ENCODE peak calls at places on chromosomes 12 and 14, in five cellular contexts. One of them, this sample, is unnamed.

GRCh38 chr14:104970231-104971068 is 7.7 kb downstream of the AHNAK2 start:
- DNase-seq in psoas muscle: peak; percentile 89
- DNase-seq in right cardiac atrium: peak; percentile 76
- DNase-seq in pancreas: peak; percentile 74
- DNase-seq in heart right ventricle: peak; percentile 36
- DNase-seq in this sample: no peak

GRCh38 chr12:71755146-71755892 is 656 bp downstream of the RAB21 start:
- DNase-seq in psoas muscle: peak; percentile 75
- DNase-seq in right cardiac atrium: peak; percentile 49
- DNase-seq in pancreas: peak; percentile 72
- DNase-seq in heart right ventricle: no peak
- DNase-seq in this sample: peak; percentile 12

GRCh38 chr12:58575281-58575680 is 345.0 kb downstream of the LRIG3 start:
- DNase-seq in psoas muscle: no peak
- DNase-seq in right cardiac atrium: no peak
- DNase-seq in pancreas: no peak
- DNase-seq in heart right ventricle: no peak
- DNase-seq in this sample: no peak

GRCh38 chr14:70057519-70058136 is 131.1 kb downstream of the SLC8A3 start:
- DNase-seq in psoas muscle: no peak
- DNase-seq in right cardiac atrium: no peak
- DNase-seq in pancreas: no peak
- DNase-seq in heart right ventricle: no peak
- DNase-seq in this sample: no peak

GRCh38 chr14:64971890-64972785 is at the start of gene RAB15:
- DNase-seq in psoas muscle: peak; percentile 59
- DNase-seq in right cardiac atrium: peak; percentile 77
- DNase-seq in pancreas: peak; percentile 71
- DNase-seq in heart right ventricle: peak; percentile 63
- DNase-seq in this sample: peak; percentile 67

GRCh38 chr12:87266305-87266704 is 762.9 kb downstream of the C12orf50 start:
- DNase-seq in psoas muscle: no peak
- DNase-seq in right cardiac atrium: no peak
- DNase-seq in pancreas: no peak
- DNase-seq in heart right ventricle: no peak
- DNase-seq in this sample: peak; percentile 21

GRCh38 chr14:71529855-71530254 is 402.4 kb upstream of the RGS6 start:
- DNase-seq in psoas muscle: no peak
- DNase-seq in right cardiac atrium: peak; percentile 54
- DNase-seq in pancreas: no peak
- DNase-seq in heart right ventricle: no peak
- DNase-seq in this sample: no peak

GRCh38 chr14:88005050-88005481 is at the start of gene GPR65:
- DNase-seq in psoas muscle: no peak
- DNase-seq in right cardiac atrium: no peak
- DNase-seq in pancreas: no peak
- DNase-seq in heart right ventricle: no peak
- DNase-seq in this sample: no peak

GRCh38 chr12:69388371-69388770 is 28.8 kb downstream of the YEATS4 start:
- DNase-seq in psoas muscle: no peak
- DNase-seq in right cardiac atrium: no peak
- DNase-seq in pancreas: no peak
- DNase-seq in heart right ventricle: no peak
- DNase-seq in this sample: peak; percentile 50

GRCh38 chr12:11695321-11695720 is 45.8 kb downstream of the ETV6 start:
- DNase-seq in psoas muscle: no peak
- DNase-seq in right cardiac atrium: no peak
- DNase-seq in pancreas: no peak
- DNase-seq in heart right ventricle: no peak
- DNase-seq in this sample: no peak

GRCh38 chr12:57638096-57638495 is 5.1 kb upstream of the B4GALNT1 start:
- DNase-seq in psoas muscle: no peak
- DNase-seq in right cardiac atrium: no peak
- DNase-seq in pancreas: no peak
- DNase-seq in heart right ventricle: no peak
- DNase-seq in this sample: no peak

GRCh38 chr12:70121562-70121961 is 121.7 kb upstream of the CNOT2 start:
- DNase-seq in psoas muscle: no peak
- DNase-seq in right cardiac atrium: no peak
- DNase-seq in pancreas: no peak
- DNase-seq in heart right ventricle: no peak
- DNase-seq in this sample: no peak

GRCh38 chr12:96036765-96037455 is 1.5 kb upstream of the LTA4H start:
- DNase-seq in psoas muscle: no peak
- DNase-seq in right cardiac atrium: no peak
- DNase-seq in pancreas: peak; percentile 44
- DNase-seq in heart right ventricle: no peak
- DNase-seq in this sample: no peak

GRCh38 chr12:113214938-113215400 is 6.3 kb upstream of the TPCN1 start:
- DNase-seq in psoas muscle: peak; percentile 79
- DNase-seq in right cardiac atrium: peak; percentile 77
- DNase-seq in pancreas: no peak
- DNase-seq in heart right ventricle: no peak
- DNase-seq in this sample: peak; percentile 48

GRCh38 chr12:96061864-96062453 is 26.6 kb upstream of the LTA4H start:
- DNase-seq in psoas muscle: peak; percentile 73
- DNase-seq in right cardiac atrium: peak; percentile 75
- DNase-seq in pancreas: no peak
- DNase-seq in heart right ventricle: peak; percentile 37
- DNase-seq in this sample: peak; percentile 74

GRCh38 chr12:54697836-54698235 is 49.7 kb upstream of the DCD start:
- DNase-seq in psoas muscle: no peak
- DNase-seq in right cardiac atrium: no peak
- DNase-seq in pancreas: no peak
- DNase-seq in heart right ventricle: no peak
- DNase-seq in this sample: no peak

GRCh38 chr14:100893228-100893601 is 10.3 kb downstream of the RTL1 start:
- DNase-seq in psoas muscle: no peak
- DNase-seq in right cardiac atrium: no peak
- DNase-seq in pancreas: no peak
- DNase-seq in heart right ventricle: no peak
- DNase-seq in this sample: no peak

GRCh38 chr14:60721331-60722162 is 2.6 kb downstream of the SIX4 start:
- DNase-seq in psoas muscle: peak; percentile 87
- DNase-seq in right cardiac atrium: peak; percentile 66
- DNase-seq in pancreas: peak; percentile 83
- DNase-seq in heart right ventricle: peak; percentile 37
- DNase-seq in this sample: peak; percentile 41

GRCh38 chr12:130203151-130203550 is 40.9 kb downstream of the FZD10 start:
- DNase-seq in psoas muscle: no peak
- DNase-seq in right cardiac atrium: no peak
- DNase-seq in pancreas: no peak
- DNase-seq in heart right ventricle: no peak
- DNase-seq in this sample: no peak

GRCh38 chr14:32200368-32201195 is 1.3 kb upstream of the RNU6-7 start:
- DNase-seq in psoas muscle: no peak
- DNase-seq in right cardiac atrium: no peak
- DNase-seq in pancreas: no peak
- DNase-seq in heart right ventricle: no peak
- DNase-seq in this sample: no peak

GRCh38 chr12:1093166-1093751 is 102.2 kb downstream of the ERC1 start:
- DNase-seq in psoas muscle: no peak
- DNase-seq in right cardiac atrium: no peak
- DNase-seq in pancreas: no peak
- DNase-seq in heart right ventricle: no peak
- DNase-seq in this sample: no peak

GRCh38 chr12:92696240-92696639 is 6.5 kb upstream of the PLEKHG7 start:
- DNase-seq in psoas muscle: peak; percentile 67
- DNase-seq in right cardiac atrium: peak; percentile 80
- DNase-seq in pancreas: no peak
- DNase-seq in heart right ventricle: peak; percentile 42
- DNase-seq in this sample: no peak

GRCh38 chr12:84874125-84874824 is 38.3 kb downstream of the SLC6A15 start:
- DNase-seq in psoas muscle: no peak
- DNase-seq in right cardiac atrium: no peak
- DNase-seq in pancreas: no peak
- DNase-seq in heart right ventricle: no peak
- DNase-seq in this sample: no peak

DNA sequence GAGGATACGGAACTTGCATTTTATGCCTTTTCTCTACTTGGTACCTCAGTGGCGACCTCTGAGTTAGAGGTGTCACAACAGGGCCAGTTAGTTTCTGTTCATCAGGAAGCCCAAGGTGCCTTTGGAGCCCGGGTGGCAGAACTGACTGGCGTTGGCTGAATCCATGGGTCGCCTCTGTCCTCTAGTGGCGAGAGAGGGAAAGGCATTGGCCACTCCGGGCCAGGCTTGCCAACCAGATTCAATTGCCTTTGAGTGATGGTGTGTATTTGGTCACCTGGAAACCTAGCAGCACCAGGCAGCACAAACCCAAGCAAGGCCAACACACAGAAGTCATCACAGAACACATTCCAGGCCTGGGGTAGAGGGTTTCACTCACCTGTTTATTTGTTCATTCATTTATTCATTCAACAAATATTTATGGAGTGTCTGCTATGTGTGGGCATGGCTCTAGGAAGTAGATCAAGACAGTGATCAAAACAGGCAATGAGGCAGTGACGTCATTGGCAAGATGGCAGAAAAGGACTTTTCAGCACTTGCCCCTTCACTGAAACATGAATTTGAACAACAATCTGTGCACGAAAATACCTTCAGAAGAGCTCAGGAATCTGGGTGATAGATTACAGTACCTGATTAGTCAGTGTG is 40.5 kb upstream of the KCNA5 start:
- DNase-seq in psoas muscle: peak; percentile 75
- DNase-seq in right cardiac atrium: peak; percentile 76
- DNase-seq in pancreas: peak; percentile 82
- DNase-seq in heart right ventricle: peak; percentile 66
- DNase-seq in this sample: peak; percentile 80
- H3K4me1 ChIP-seq in psoas muscle: peaks cover 4% of the 10 kb centered on the region
- H3K4me1 ChIP-seq in right cardiac atrium: no peaks in the 10 kb centered on the region
- H3K4me1 ChIP-seq in pancreas: no peaks in the 10 kb centered on the region
- H3K4me1 ChIP-seq in heart right ventricle: peaks cover 3% of the 10 kb centered on the region
- H3K4me1 ChIP-seq in this sample: no peaks in the 10 kb centered on the region

GRCh38 chr12:103814436-103814835 is 26.6 kb downstream of the NT5DC3 start:
- DNase-seq in psoas muscle: no peak
- DNase-seq in right cardiac atrium: no peak
- DNase-seq in pancreas: no peak
- DNase-seq in heart right ventricle: no peak
- DNase-seq in this sample: no peak

GRCh38 chr12:103812789-103813188 is 28.2 kb downstream of the NT5DC3 start:
- DNase-seq in psoas muscle: no peak
- DNase-seq in right cardiac atrium: no peak
- DNase-seq in pancreas: no peak
- DNase-seq in heart right ventricle: no peak
- DNase-seq in this sample: no peak

GRCh38 chr12:103811791-103812190 is 29.2 kb downstream of the NT5DC3 start:
- DNase-seq in psoas muscle: no peak
- DNase-seq in right cardiac atrium: no peak
- DNase-seq in pancreas: no peak
- DNase-seq in heart right ventricle: no peak
- DNase-seq in this sample: no peak

GRCh38 chr12:103813426-103813825 is 27.6 kb downstream of the NT5DC3 start:
- DNase-seq in psoas muscle: no peak
- DNase-seq in right cardiac atrium: no peak
- DNase-seq in pancreas: no peak
- DNase-seq in heart right ventricle: no peak
- DNase-seq in this sample: no peak

GRCh38 chr12:103813949-103814348 is 27.1 kb downstream of the NT5DC3 start:
- DNase-seq in psoas muscle: no peak
- DNase-seq in right cardiac atrium: no peak
- DNase-seq in pancreas: no peak
- DNase-seq in heart right ventricle: no peak
- DNase-seq in this sample: no peak
- H3K4me1 ChIP-seq in psoas muscle: peaks cover 15% of the 10 kb centered on the region
- H3K4me1 ChIP-seq in right cardiac atrium: no peaks in the 10 kb centered on the region
- H3K4me1 ChIP-seq in pancreas: no peaks in the 10 kb centered on the region
- H3K4me1 ChIP-seq in heart right ventricle: peaks cover 8% of the 10 kb centered on the region
- H3K4me1 ChIP-seq in this sample: no peaks in the 10 kb centered on the region

GRCh38 chr12:124514145-124514995 is 53.0 kb downstream of the NCOR2 start:
- DNase-seq in psoas muscle: no peak
- DNase-seq in right cardiac atrium: peak; percentile 44
- DNase-seq in pancreas: no peak
- DNase-seq in heart right ventricle: no peak
- DNase-seq in this sample: no peak
- H3K4me1 ChIP-seq in psoas muscle: peaks cover 76% of the 10 kb centered on the region
- H3K4me1 ChIP-seq in right cardiac atrium: peaks cover 30% of the 10 kb centered on the region
- H3K4me1 ChIP-seq in pancreas: peaks cover 53% of the 10 kb centered on the region
- H3K4me1 ChIP-seq in heart right ventricle: peaks cover 88% of the 10 kb centered on the region
- H3K4me1 ChIP-seq in this sample: peaks cover 15% of the 10 kb centered on the region

GRCh38 chr14:20578325-20578724 is 9.5 kb downstream of the RNASE11 start:
- DNase-seq in psoas muscle: no peak
- DNase-seq in right cardiac atrium: no peak
- DNase-seq in pancreas: no peak
- DNase-seq in heart right ventricle: no peak
- DNase-seq in this sample: no peak

GRCh38 chr14:20583908-20584307 is 3.9 kb downstream of the RNASE11 start:
- DNase-seq in psoas muscle: no peak
- DNase-seq in right cardiac atrium: no peak
- DNase-seq in pancreas: no peak
- DNase-seq in heart right ventricle: no peak
- DNase-seq in this sample: no peak

GRCh38 chr14:20583142-20583541 is 4.7 kb downstream of the RNASE11 start:
- DNase-seq in psoas muscle: no peak
- DNase-seq in right cardiac atrium: no peak
- DNase-seq in pancreas: no peak
- DNase-seq in heart right ventricle: no peak
- DNase-seq in this sample: no peak

GRCh38 chr14:20578784-20579502 is 8.9 kb downstream of the RNASE11 start:
- DNase-seq in psoas muscle: no peak
- DNase-seq in right cardiac atrium: no peak
- DNase-seq in pancreas: no peak
- DNase-seq in heart right ventricle: no peak
- DNase-seq in this sample: no peak

GRCh38 chr14:20580242-20580641 is 7.6 kb downstream of the RNASE11 start:
- DNase-seq in psoas muscle: no peak
- DNase-seq in right cardiac atrium: no peak
- DNase-seq in pancreas: no peak
- DNase-seq in heart right ventricle: no peak
- DNase-seq in this sample: no peak
- H3K4me1 ChIP-seq in psoas muscle: no peaks in the 10 kb centered on the region
- H3K4me1 ChIP-seq in right cardiac atrium: no peaks in the 10 kb centered on the region
- H3K4me1 ChIP-seq in pancreas: no peaks in the 10 kb centered on the region
- H3K4me1 ChIP-seq in heart right ventricle: no peaks in the 10 kb centered on the region
- H3K4me1 ChIP-seq in this sample: no peaks in the 10 kb centered on the region